ENCODE peak calls at places on chromosomes 3 and 15, in eight cellular contexts. F is activated T-cell treated with anti-CD3 and anti-CD28 coated beads for 1 hour; D is Jurkat, Clone E6-1; W is lower lobe of right lung; X is Caco-2; B is stimulated activated CD4-positive, alpha-beta T cell treated with anti-CD3 and anti-CD28 coated beads, Interleukin-1b, Interleukin-23, amount 100 ng/mL, for 1 hour; C is GM04503; L is T-helper 22 cell. S is an unnamed sample.

GRCh38 chr15:85625856-85626255 is 168.9 kb downstream of the KLHL25 start:
- DNase-seq in D (peak), W (no peak), C (no peak), B (no peak), L (no peak), F (no peak), X (no peak), S (no peak)

GRCh38 chr15:31843426-31844055 is 186.8 kb upstream of the CHRNA7 start:
- DNase-seq in X (no peak), B (no peak), F (no peak), D (no peak), L (no peak), W (no peak), C (no peak), S (no peak)

GRCh38 chr3:71425491-71426071 is 157.9 kb downstream of the FOXP1 start:
- DNase-seq in D (no peak), W (no peak), X (no peak), L (no peak), F (no peak), C (peak), B (no peak), S (no peak)

GRCh38 chr15:29749365-29750086 is 72.7 kb downstream of the TJP1 start:
- DNase-seq in C (no peak), D (no peak), B (no peak), F (no peak), X (peak), W (no peak), L (no peak), S (no peak)

GRCh38 chr3:126959921-126960603 is 22.9 kb upstream of the PLXNA1 start:
- DNase-seq in L (no peak), X (no peak), W (no peak), D (no peak), F (no peak), C (peak), B (no peak), S (no peak)

GRCh38 chr3:52779411-52780297 is 2.3 kb downstream of the ITIH1 start:
- DNase-seq in L (no peak), D (no peak), X (no peak), F (no peak), B (no peak), C (no peak), W (peak), S (no peak)

GRCh38 chr3:122918576-122919290 is 108.8 kb downstream of the SEMA5B start:
- DNase-seq in X (peak), C (no peak), L (no peak), D (no peak), W (no peak), B (no peak), F (no peak), S (no peak)

GRCh38 chr3:31567036-31567435 is 34.3 kb downstream of the STT3B start:
- DNase-seq in L (no peak), D (peak), C (no peak), B (no peak), X (peak), F (no peak), W (no peak), S (no peak)

GRCh38 chr15:50180091-50180490 is 1.9 kb upstream of the SLC27A2 start:
- DNase-seq in C (no peak), L (no peak), D (no peak), W (no peak), B (no peak), X (no peak), F (no peak), S (no peak)

GRCh38 chr3:106228271-106228670 is 359.5 kb upstream of the CBLB start:
- DNase-seq in B (no peak), D (no peak), L (no peak), W (no peak), X (no peak), F (no peak), C (no peak), S (no peak)

GRCh38 chr3:196688349-196688748 is 23.7 kb downstream of the CEP19 start:
- DNase-seq in C (peak), W (peak), F (no peak), D (no peak), X (no peak), L (no peak), B (no peak), S (no peak)

GRCh38 chr3:159609620-159610019 is 379.0 kb upstream of the IL12A start:
- DNase-seq in B (no peak), F (no peak), L (no peak), W (no peak), C (no peak), X (no peak), D (no peak), S (no peak)

GRCh38 chr15:29970402-29970695 is 112.4 kb upstream of the GOLGA8J start:
- DNase-seq in X (peak), C (no peak), W (no peak), B (no peak), F (no peak), D (no peak), L (no peak), S (no peak)

GRCh38 chr15:85592148-85592547 is 202.6 kb downstream of the KLHL25 start:
- DNase-seq in C (peak), L (no peak), X (no peak), W (no peak), F (no peak), B (no peak), D (no peak), S (no peak)

GRCh38 chr3:55402886-55403605 is 84.1 kb downstream of the WNT5A start:
- DNase-seq in D (no peak), B (no peak), L (no peak), C (no peak), W (no peak), X (peak), F (no peak), S (no peak)

GRCh38 chr3:9669720-9670432 is 20.6 kb downstream of the MTMR14 start:
- DNase-seq in D (no peak), B (no peak), F (no peak), L (no peak), X (no peak), C (peak), W (peak), S (no peak)

GRCh38 chr3:157999246-157999645 is 107.0 kb downstream of the SHOX2 start:
- DNase-seq in C (no peak), D (no peak), F (no peak), L (no peak), X (no peak), B (no peak), W (no peak), S (no peak)

GRCh38 chr15:71357357-71357756 is 242.1 kb downstream of the THSD4 start:
- DNase-seq in B (no peak), X (no peak), F (no peak), W (peak), C (no peak), L (no peak), D (no peak), S (no peak)

GRCh38 chr3:186109897-186110803 is 1.3 kb upstream of the ETV5 start:
- DNase-seq in F (no peak), D (no peak), L (no peak), B (no peak), W (peak), X (peak), C (no peak), S (no peak)

GRCh38 chr15:79595995-79596622 is 164.0 kb downstream of the MINAR1 start:
- DNase-seq in C (no peak), W (peak), B (peak), L (no peak), F (no peak), D (peak), X (peak), S (peak)

GRCh38 chr3:114308830-114309229 is 15.0 kb downstream of the TIGIT start:
- DNase-seq in B (no peak), C (no peak), D (no peak), L (peak), W (no peak), X (no peak), F (peak), S (no peak)

GRCh38 chr3:158127250-158128219 is 17.6 kb downstream of the RSRC1 start:
- DNase-seq in F (no peak), B (no peak), D (peak), L (no peak), C (no peak), X (no peak), W (no peak), S (no peak)

GRCh38 chr15:44087578-44088190 is 107.4 kb downstream of the FRMD5 start:
- DNase-seq in D (no peak), X (no peak), F (no peak), B (no peak), L (no peak), W (no peak), C (peak), S (no peak)

GRCh38 chr15:98684441-98684840 is 36.1 kb downstream of the IGF1R start:
- DNase-seq in X (no peak), D (peak), B (no peak), F (no peak), W (no peak), L (no peak), C (peak), S (no peak)

GRCh38 chr15:23857028-23857641 is 170.0 kb upstream of the NDN start:
- DNase-seq in L (no peak), B (no peak), D (peak), X (peak), W (peak), C (no peak), F (no peak), S (no peak)

GRCh38 chr15:70111203-70112017 is 13.7 kb upstream of the TLE3 start:
- DNase-seq in L (no peak), B (no peak), W (no peak), F (no peak), D (peak), C (peak), X (peak), S (no peak)

GRCh38 chr15:31391687-31392671 is 65.3 kb downstream of the KLF13 start:
- DNase-seq in W (peak), C (no peak), L (peak), F (peak), X (peak), B (peak), D (peak), S (peak)

GRCh38 chr3:10173926-10174435 is 9.3 kb downstream of the IRAK2 start:
- DNase-seq in F (no peak), X (no peak), L (no peak), C (peak), W (peak), D (no peak), B (no peak), S (no peak)

GRCh38 chr3:141465221-141465620 is 21.6 kb upstream of the RASA2 start:
- DNase-seq in C (no peak), X (no peak), B (no peak), L (no peak), D (no peak), F (no peak), W (no peak), S (no peak)

GRCh38 chr3:12831582-12831866 is 9.8 kb downstream of the RPL32 start:
- DNase-seq in W (no peak), B (no peak), L (no peak), F (no peak), X (no peak), D (no peak), C (no peak), S (no peak)

GRCh38 chr15:74956648-74957300 is at the start of gene RPP25:
- DNase-seq in F (peak), B (peak), W (peak), D (no peak), L (peak), C (no peak), X (peak), S (peak)

GRCh38 chr3:123745184-123745855 is 138.8 kb downstream of the MYLK start:
- DNase-seq in X (peak), L (no peak), D (no peak), C (no peak), F (no peak), W (no peak), B (no peak), S (no peak)

GRCh38 chr3:153746211-153746610 is 375.0 kb upstream of the ARHGEF26 start:
- DNase-seq in F (no peak), L (no peak), C (no peak), D (no peak), X (no peak), B (no peak), W (no peak), S (no peak)

GRCh38 chr3:152738656-152739055 is 96.3 kb upstream of the P2RY1 start:
- DNase-seq in F (no peak), W (no peak), B (no peak), X (no peak), L (no peak), C (no peak), D (no peak), S (no peak)

GRCh38 chr3:185942907-185943306 is 5.1 kb upstream of the TRA2B start:
- DNase-seq in F (no peak), D (no peak), L (no peak), X (no peak), B (no peak), C (no peak), W (no peak), S (no peak)

GRCh38 chr3:29642393-29643033 is 361.6 kb downstream of the RBMS3 start:
- DNase-seq in D (no peak), X (no peak), C (no peak), B (no peak), F (no peak), W (no peak), L (no peak), S (no peak)

GRCh38 chr15:25863067-25863967 is at the start of gene ATP10A:
- DNase-seq in D (no peak), W (peak), B (no peak), X (no peak), F (no peak), L (peak), C (no peak), S (no peak)

S was measured in GM12891.